ENCODE peak calls at places on chromosomes 13 and 19, in eight cellular contexts. P is brain microvascular endothelial cell; Z is IMR-90; I is HepG2; Y is CD8-positive, alpha-beta memory T cell; F is effector memory CD4-positive, alpha-beta T cell; H is breast epithelium; G is GM23338. W is an unnamed sample.

GRCh38 chr13:84985860-84986259 is 813.4 kb downstream of the SLITRK6 start:
- DNase-seq in Y (no peak), I (no peak), G (peak; percentile 34), H (no peak), Z (no peak), P (no peak), F (no peak), W (no peak)

GRCh38 chr13:46386996-46387851 is at the start of gene RUBCNL:
- DNase-seq in Y (no peak), P (peak; percentile 9), F (no peak), G (peak; percentile 74), I (no peak), Z (no peak), H (no peak), W (peak; percentile 81)

GRCh38 chr19:15640294-15640903 is at the start of gene CYP4F3:
- DNase-seq in F (no peak), P (no peak), Z (no peak), H (peak; percentile 41), Y (no peak), I (peak; percentile 81), G (no peak), W (peak; percentile 78)

GRCh38 chr13:113815151-113816058 is 48.5 kb downstream of the GAS6 start:
- DNase-seq in I (no peak), G (no peak), Z (no peak), Y (no peak), H (no peak), F (no peak), P (no peak), W (no peak)

GRCh38 chr19:49800771-49801170 is 12.3 kb downstream of the FUZ start:
- DNase-seq in Z (no peak), P (no peak), G (no peak), I (no peak), Y (no peak), H (no peak), F (no peak), W (no peak)

GRCh38 chr19:28710278-28710677 is 502.7 kb downstream of the UQCRFS1 start:
- DNase-seq in F (no peak), I (peak; percentile 43), P (no peak), H (no peak), G (peak; percentile 79), Z (peak; percentile 67), Y (no peak), W (no peak)

GRCh38 chr19:53196777-53197396 is 3.7 kb upstream of the ZNF665 start:
- DNase-seq in F (peak; percentile 90), Y (peak; percentile 97), G (peak; percentile 97), P (peak; percentile 90), H (peak; percentile 95), I (peak; percentile 50), Z (peak; percentile 86), W (peak; percentile 99)

GRCh38 chr19:31350693-31351211 is 1.5 kb upstream of the TSHZ3 start:
- DNase-seq in F (no peak), P (peak; percentile 22), H (no peak), G (peak; percentile 70), Y (no peak), Z (peak; percentile 56), I (no peak), W (peak; percentile 62)

GRCh38 chr13:65854431-65854830 is 1375.7 kb downstream of the PCDH9 start:
- DNase-seq in I (no peak), P (no peak), F (no peak), H (no peak), Z (no peak), G (no peak), Y (no peak), W (no peak)

GRCh38 chr19:50500060-50500752 is 10.8 kb downstream of the JOSD2 start:
- DNase-seq in H (no peak), P (no peak), F (no peak), Z (no peak), Y (peak; percentile 52), G (peak; percentile 68), I (no peak), W (peak; percentile 86)

GRCh38 chr13:44116562-44117315 is 237.0 kb downstream of the LACC1 start:
- DNase-seq in H (no peak), F (no peak), Y (no peak), G (peak; percentile 56), I (no peak), P (no peak), Z (peak; percentile 18), W (peak; percentile 28)

GRCh38 chr19:8145969-8146368 is 3.4 kb downstream of the FBN3 start:
- DNase-seq in P (no peak), Y (no peak), F (no peak), H (no peak), Z (no peak), I (no peak), G (peak; percentile 84), W (no peak)

GRCh38 chr13:60012503-60012902 is 151.2 kb downstream of the DIAPH3 start:
- DNase-seq in I (no peak), Z (no peak), H (no peak), P (no peak), G (no peak), Y (no peak), F (no peak), W (no peak)

GRCh38 chr19:48456864-48457263 is 1.5 kb downstream of the KCNJ14 start:
- DNase-seq in I (no peak), Z (no peak), F (no peak), H (no peak), P (no peak), G (no peak), Y (no peak), W (no peak)

GRCh38 chr19:48461982-48462655 is 6.7 kb downstream of the KCNJ14 start:
- DNase-seq in G (peak; percentile 94), P (no peak), Y (no peak), F (no peak), Z (no peak), I (no peak), H (no peak), W (peak; percentile 24)

GRCh38 chr19:48458016-48458415 is 2.6 kb downstream of the KCNJ14 start:
- DNase-seq in Y (no peak), Z (no peak), F (no peak), I (no peak), H (no peak), P (no peak), G (no peak), W (no peak)

GRCh38 chr19:48465215-48465614 is 4.0 kb upstream of the CYTH2 start:
- DNase-seq in G (no peak), Y (no peak), Z (no peak), P (no peak), I (no peak), F (no peak), H (no peak), W (no peak)

GRCh38 chr19:48461651-48461981 is 6.2 kb downstream of the KCNJ14 start:
- DNase-seq in G (no peak), F (no peak), Z (no peak), Y (no peak), H (no peak), P (no peak), I (no peak), W (no peak)
- H3K36me3 ChIP-seq in G (no peaks in the 10 kb centered on the region), F (no peaks in the 10 kb centered on the region), Z (peaks cover 9% of the 10 kb centered on the region), Y (no peaks in the 10 kb centered on the region), H (no peaks in the 10 kb centered on the region), P (peaks cover 16% of the 10 kb centered on the region), I (peaks cover 4% of the 10 kb centered on the region), W (no peaks in the 10 kb centered on the region)

DNA sequence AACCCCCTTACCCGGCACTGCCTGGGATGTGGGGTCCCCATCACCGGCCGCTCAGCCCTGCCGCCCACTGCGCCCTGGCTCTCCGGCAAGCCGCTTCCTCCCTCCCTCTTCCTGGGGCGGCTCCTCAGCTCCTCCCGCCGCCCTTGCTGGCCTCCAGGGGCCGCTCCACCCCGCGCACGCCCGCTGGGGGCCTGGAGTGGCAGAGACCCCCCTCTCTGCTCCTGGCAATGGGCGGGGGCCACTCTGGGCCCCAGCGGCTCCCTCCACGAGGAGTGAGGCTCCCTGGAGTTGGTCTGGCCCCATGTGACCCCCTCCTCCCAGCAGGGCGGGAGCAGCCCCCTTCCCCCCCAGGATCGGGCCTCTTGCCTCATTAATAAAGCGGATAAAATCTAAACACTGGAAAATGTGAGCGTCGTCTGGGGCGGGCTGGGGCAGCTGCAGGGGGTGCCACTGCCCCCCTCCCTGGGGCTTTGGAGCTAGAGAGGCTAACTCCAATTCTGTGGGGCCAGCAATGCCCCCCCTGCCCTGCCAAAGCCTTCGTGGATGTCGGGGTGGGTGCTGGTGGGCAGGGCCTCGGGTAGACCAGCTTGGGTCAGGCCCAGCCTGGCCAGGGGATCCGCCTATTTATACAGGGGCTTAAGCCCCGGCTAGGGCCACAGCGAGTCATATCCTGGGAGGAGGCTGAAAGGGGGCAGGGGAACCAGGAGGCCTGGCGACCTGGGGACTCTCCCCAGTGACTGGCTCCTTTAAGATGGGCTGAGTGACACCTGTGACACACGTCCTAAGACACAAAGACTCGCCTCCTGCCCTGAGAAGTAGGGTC is at the start of gene PTGER1:
- DNase-seq in Y (no peak), I (no peak), P (no peak), Z (peak; percentile 35), H (no peak), G (peak; percentile 78), F (no peak), W (no peak)
- H3K27ac ChIP-seq in Y (no peak within 1 kb of the TSS), I (no peak within 1 kb of the TSS), P (no peak within 1 kb of the TSS), Z (peak within 1 kb of the TSS; percentile 17), H (no peak within 1 kb of the TSS), G (no peak within 1 kb of the TSS), F (no peak within 1 kb of the TSS), W (no peak within 1 kb of the TSS)

DNA sequence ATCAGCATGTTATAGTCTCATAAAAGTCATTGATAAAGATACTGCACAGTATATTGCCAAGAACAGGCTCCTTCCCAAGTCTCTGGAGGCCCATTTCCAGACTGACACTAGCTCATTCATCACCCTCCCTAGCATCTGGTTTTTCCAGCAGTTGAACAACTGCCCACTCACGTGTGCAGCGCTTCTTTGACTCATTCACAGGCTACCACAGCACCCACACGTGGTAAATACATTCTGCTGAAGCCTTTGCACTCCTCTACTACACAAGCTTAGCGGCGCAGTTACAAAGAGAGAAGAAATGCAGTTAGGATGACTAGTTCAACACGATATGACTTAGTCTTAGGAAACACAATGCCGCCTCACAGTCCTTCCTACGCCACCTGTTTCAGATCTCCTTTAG is 87.7 kb downstream of the DOCK9 start:
- DNase-seq in Z (peak; percentile 74), Y (no peak), F (no peak), I (no peak), P (peak; percentile 18), H (no peak), G (no peak), W (peak; percentile 33)
- H3K36me3 ChIP-seq in Z (no peaks in the 10 kb centered on the region), Y (peaks cover 8% of the 10 kb centered on the region), F (peaks cover 46% of the 10 kb centered on the region), I (no peaks in the 10 kb centered on the region), P (peaks cover 3% of the 10 kb centered on the region), H (no peaks in the 10 kb centered on the region), G (no peaks in the 10 kb centered on the region), W (no peaks in the 10 kb centered on the region)

DNA sequence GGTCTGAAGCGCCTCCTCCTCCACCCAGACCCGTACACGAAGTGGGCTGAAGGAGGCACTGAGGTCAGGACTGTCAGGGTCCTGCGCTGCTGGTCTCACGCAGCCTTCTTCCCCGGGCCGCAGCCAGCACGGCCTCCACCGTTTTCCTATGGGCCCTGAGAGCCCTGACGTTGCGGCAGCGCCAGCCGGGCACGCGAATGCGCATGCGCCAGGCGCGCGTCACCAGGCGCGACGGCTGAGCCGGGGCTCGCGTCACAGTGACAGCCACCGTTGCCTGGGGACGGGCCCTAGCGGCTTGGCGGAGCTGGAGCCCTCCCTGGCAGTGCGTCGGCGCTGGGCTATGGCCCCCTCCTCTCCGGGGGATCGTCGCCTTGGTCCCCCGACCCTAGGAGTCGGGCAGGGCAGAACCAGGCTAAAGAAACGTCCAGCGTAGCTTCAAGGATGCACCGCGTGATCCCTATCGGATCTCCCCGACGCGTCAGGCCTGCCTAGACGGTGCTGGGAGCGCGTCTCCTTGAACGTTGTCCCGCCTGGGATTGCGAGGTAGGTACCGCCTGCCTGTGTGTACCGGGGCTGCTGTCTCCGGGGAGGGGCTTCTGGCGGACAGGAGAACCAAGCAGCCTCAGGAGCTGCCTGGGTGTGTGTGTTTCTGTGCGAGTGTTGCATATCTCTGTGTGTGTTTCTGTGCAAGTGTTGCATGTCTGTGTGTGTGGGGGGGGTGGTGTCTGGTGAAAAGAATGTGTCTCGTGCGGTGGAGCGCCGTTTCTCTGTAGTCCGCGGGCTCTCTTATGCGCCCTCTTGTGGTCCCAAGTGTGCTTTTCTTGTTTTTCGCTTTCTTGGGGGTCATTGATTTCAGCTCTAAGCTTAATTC is 43.2 kb downstream of the ZNF571 start:
- DNase-seq in F (peak; percentile 47), Y (peak; percentile 75), G (peak; percentile 58), P (peak; percentile 61), I (no peak), Z (peak; percentile 44), H (no peak), W (peak; percentile 67)
- H3K27ac ChIP-seq in F (peak overlapping the region; percentile 43), Y (peak overlapping the region; percentile 57), G (no peak overlapping the region), P (peak overlapping the region; percentile 81), I (no peak overlapping the region), Z (peak overlapping the region; percentile 39), H (peak overlapping the region; percentile 19), W (peak overlapping the region; percentile 56)

W was measured in heart left ventricle.